ENCODE peak calls at places on chromosomes 13 and 19, in four cellular contexts. G, H, U and A are unnamed samples.

GRCh38 chr19:29671393-29672076 is 6.3 kb downstream of the PLEKHF1 start:
- DNase-seq in G (peak; percentile 68), H (peak; percentile 71), U (peak; percentile 54), A (no peak)

GRCh38 chr13:31236211-31236786 is 36.5 kb downstream of the B3GLCT start:
- DNase-seq in G (peak; percentile 14), H (no peak), U (no peak), A (no peak)

GRCh38 chr13:106297283-106297682 is 238.2 kb downstream of the EFNB2 start:
- DNase-seq in G (no peak), H (peak; percentile 38), U (no peak), A (no peak)

GRCh38 chr19:57512845-57513244 is 13.1 kb downstream of the ZNF773 start:
- DNase-seq in G (no peak), H (no peak), U (no peak), A (peak; percentile 21)

GRCh38 chr13:50796463-50796862 is 47.0 kb downstream of the DLEU7 start:
- DNase-seq in G (no peak), H (no peak), U (no peak), A (no peak)

GRCh38 chr13:48304132-48304876 is 753 bp downstream of the RB1 start:
- DNase-seq in G (no peak), H (peak; percentile 51), U (peak; percentile 50), A (peak; percentile 31)

GRCh38 chr13:111187879-111188643 is 73.0 kb downstream of the ARHGEF7 start:
- DNase-seq in G (no peak), H (no peak), U (no peak), A (no peak)

GRCh38 chr19:54448037-54448773 is 794 bp upstream of the LENG8 start:
- DNase-seq in G (peak; percentile 66), H (peak; percentile 70), U (peak; percentile 34), A (peak; percentile 63)

GRCh38 chr13:63184693-63185092 is 1769.0 kb upstream of the PCDH20 start:
- DNase-seq in G (no peak), H (no peak), U (no peak), A (no peak)

GRCh38 chr13:28744091-28744536 is 25.3 kb upstream of the SLC46A3 start:
- DNase-seq in G (no peak), H (no peak), U (no peak), A (no peak)

GRCh38 chr19:46631481-46631880 is 4.5 kb downstream of the GNG8 start:
- DNase-seq in G (no peak), H (no peak), U (no peak), A (no peak)

GRCh38 chr19:46629546-46630025 is 4.7 kb upstream of the PTGIR start:
- DNase-seq in G (no peak), H (no peak), U (no peak), A (no peak)

GRCh38 chr19:46634045-46634655 is 1.9 kb downstream of the GNG8 start:
- DNase-seq in G (peak; percentile 98), H (peak; percentile 98), U (peak; percentile 92), A (peak; percentile 96)

GRCh38 chr19:46633130-46633529 is 2.9 kb downstream of the GNG8 start:
- DNase-seq in G (no peak), H (no peak), U (no peak), A (no peak)

DNA sequence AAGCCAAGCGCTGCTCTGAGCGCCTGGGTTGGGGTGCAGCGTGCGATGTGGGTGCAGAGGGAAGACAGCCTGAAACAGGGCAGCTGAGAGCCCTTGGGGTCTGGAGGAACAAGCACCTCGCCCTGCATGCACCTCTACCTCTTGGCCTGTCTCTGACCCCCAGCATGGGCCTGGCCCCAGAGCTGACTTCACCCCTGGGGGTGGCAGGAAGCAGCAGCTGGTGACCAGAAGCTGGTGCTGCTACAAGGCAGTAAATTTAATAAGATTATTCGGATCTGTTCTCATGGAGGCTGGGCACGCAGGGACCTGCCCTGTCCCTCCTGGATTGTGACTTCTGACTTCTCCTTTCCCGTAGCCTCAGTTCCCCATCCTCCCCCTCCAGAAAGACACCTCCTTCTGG is 5.2 kb downstream of the GNG8 start:
- DNase-seq in G (no peak), H (no peak), U (no peak), A (no peak)
- TF ChIP-seq CTCF in G (no peak), H (no peak), U (no peak), A (no peak)

GRCh38 chr13:91817250-91817649 is 418.8 kb downstream of the GPC5 start:
- DNase-seq in G (peak; percentile 13), H (no peak), U (no peak), A (no peak)
- TF ChIP-seq CTCF in G (peak; percentile 54), H (no peak), U (no peak), A (no peak)

GRCh38 chr19:43775299-43775890 is 5.4 kb downstream of the KCNN4 start:
- DNase-seq in G (no peak), H (no peak), U (no peak), A (no peak)

GRCh38 chr19:43777163-43777700 is 3.5 kb downstream of the KCNN4 start:
- DNase-seq in G (no peak), H (no peak), U (no peak), A (no peak)

GRCh38 chr19:43776285-43776684 is 4.5 kb downstream of the KCNN4 start:
- DNase-seq in G (peak; percentile 62), H (no peak), U (no peak), A (no peak)

GRCh38 chr19:43773725-43774102 is 7.1 kb downstream of the KCNN4 start:
- DNase-seq in G (peak; percentile 68), H (no peak), U (no peak), A (no peak)

DNA sequence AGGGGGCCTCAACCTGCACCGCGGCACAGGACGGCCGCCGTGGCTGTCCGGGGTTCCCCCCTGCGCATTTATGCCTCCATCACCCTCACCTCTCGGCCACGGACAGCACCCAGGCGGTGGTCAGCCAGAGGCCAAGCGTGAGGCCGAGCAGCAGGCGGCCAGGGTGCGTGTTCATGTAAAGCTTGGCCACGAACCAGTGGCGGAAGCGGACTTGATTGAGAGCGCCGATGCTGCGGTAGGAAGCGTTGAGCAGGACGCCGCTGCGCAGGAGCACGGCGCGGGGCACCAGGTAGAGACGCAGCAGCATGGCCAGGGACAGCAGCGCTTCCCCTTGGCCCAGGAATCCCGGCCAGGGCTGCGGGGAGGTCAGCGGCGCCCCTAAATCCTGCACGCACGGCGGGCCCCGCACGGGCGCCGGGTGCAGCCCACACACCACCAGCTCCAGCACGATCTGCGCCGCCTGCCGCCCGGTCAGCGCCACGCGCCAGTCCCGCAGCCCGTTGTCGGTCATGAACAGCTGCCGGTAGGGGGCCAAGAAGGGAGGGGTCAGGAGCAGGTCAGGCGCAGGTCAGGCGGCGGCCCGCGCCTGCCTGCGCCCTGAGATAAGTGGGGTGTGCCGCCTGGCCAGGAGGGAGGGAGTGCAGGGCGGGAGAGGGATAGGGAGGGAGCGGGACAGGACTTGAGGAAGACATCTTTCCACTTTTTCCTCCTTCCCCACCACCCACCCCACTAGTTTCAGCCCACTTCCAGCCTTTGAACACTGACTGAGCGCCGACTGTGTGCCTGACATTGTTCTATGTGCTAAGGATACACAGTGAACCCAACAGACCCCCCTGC is 6.5 kb downstream of the KCNN4 start:
- DNase-seq in G (peak; percentile 96), H (peak; percentile 77), U (no peak), A (peak; percentile 86)
- TF ChIP-seq CTCF in G (peak; percentile 99), H (peak; percentile 13), U (peak; percentile 15), A (peak; percentile 57)

GRCh38 chr13:26601669-26602068 is 44.2 kb downstream of the WASF3 start:
- DNase-seq in G (no peak), H (no peak), U (no peak), A (no peak)
- TF ChIP-seq CTCF in G (no peak), H (no peak), U (no peak), A (no peak)

GRCh38 chr13:44574466-44574855 is 1.7 kb downstream of the TSC22D1 start:
- DNase-seq in G (no peak), H (no peak), U (no peak), A (no peak)
- TF ChIP-seq CTCF in G (no peak), H (no peak), U (no peak), A (peak; percentile 5)

GRCh38 chr13:52010890-52011689 is at the start of gene ATP7B:
- DNase-seq in G (peak; percentile 32), H (no peak), U (no peak), A (peak; percentile 64)
- TF ChIP-seq CTCF in G (no peak), H (no peak), U (peak; percentile 15), A (no peak)

GRCh38 chr19:13610042-13610691 is 103.9 kb upstream of the CACNA1A start:
- DNase-seq in G (no peak), H (peak; percentile 46), U (no peak), A (no peak)
- TF ChIP-seq CTCF in G (peak; percentile 45), H (no peak), U (no peak), A (no peak)

GRCh38 chr19:39406656-39407393 is at the start of gene ZFP36:
- DNase-seq in G (peak; percentile 75), H (peak; percentile 96), U (peak; percentile 92), A (peak; percentile 85)
- TF ChIP-seq CTCF in G (peak; percentile 4), H (no peak), U (no peak), A (no peak)

GRCh38 chr13:94617389-94618000 is 15.8 kb downstream of the GPR180 start:
- DNase-seq in G (peak; percentile 11), H (no peak), U (no peak), A (no peak)
- TF ChIP-seq CTCF in G (peak; percentile 66), H (no peak), U (peak; percentile 66), A (peak; percentile 46)